ENCODE peak calls at places on chromosome 1, in eight cellular contexts. F is midbrain; O is activated naive CD8-positive, alpha-beta T cell treated with anti-CD3 and anti-CD28 coated beads for 36 hours; P is germinal center; X is endothelial cell of umbilical vein; T is activated naive CD4-positive, alpha-beta T cell treated with anti-CD3 and anti-CD28 coated beads, Interleukin-2, amount 10 ng/mL, durations not matched to agents 7 days and 5 days; Z is cardiac fibroblast; G is NCI-H774. R is an unnamed sample.

GRCh38 chr1:205142105-205142475 is 20.3 kb upstream of the RBBP5 start:
- DNase-seq in F (no peak), O (no peak), P (no peak), X (no peak), T (no peak), Z (no peak), G (no peak), R (no peak)

GRCh38 chr1:200426196-200426595 is 16.4 kb upstream of the ZNF281 start:
- DNase-seq in F (no peak), O (no peak), P (no peak), X (no peak), T (no peak), Z (no peak), G (no peak), R (no peak)

GRCh38 chr1:176531896-176532892 is 69.2 kb downstream of the PAPPA2 start:
- DNase-seq in F (no peak), O (no peak), P (no peak), X (no peak), T (no peak), Z (no peak), G (no peak), R (peak)

GRCh38 chr1:48710915-48711314 is 65.8 kb downstream of the BEND5 start:
- DNase-seq in F (no peak), O (no peak), P (no peak), X (no peak), T (no peak), Z (no peak), G (no peak), R (no peak)

GRCh38 chr1:1419812-1420653 is 1.0 kb downstream of the ANKRD65 start:
- DNase-seq in F (peak), O (no peak), P (peak), X (no peak), T (no peak), Z (no peak), G (no peak), R (no peak)

GRCh38 chr1:207565546-207566468 is 69.8 kb downstream of the CR1 start:
- DNase-seq in F (peak), O (no peak), P (no peak), X (no peak), T (peak), Z (peak), G (no peak), R (peak)

GRCh38 chr1:38721816-38722215 is 137.8 kb downstream of the RRAGC start:
- DNase-seq in F (no peak), O (no peak), P (no peak), X (no peak), T (no peak), Z (no peak), G (no peak), R (no peak)

GRCh38 chr1:41758490-41758889 is 160.2 kb downstream of the HIVEP3 start:
- DNase-seq in F (no peak), O (no peak), P (no peak), X (no peak), T (no peak), Z (peak), G (no peak), R (no peak)

GRCh38 chr1:59110287-59110686 is 186.6 kb upstream of the FGGY start:
- DNase-seq in F (no peak), O (no peak), P (no peak), X (no peak), T (no peak), Z (no peak), G (no peak), R (no peak)

GRCh38 chr1:95023399-95024050 is 49.2 kb downstream of the ALG14 start:
- DNase-seq in F (peak), O (no peak), P (no peak), X (peak), T (no peak), Z (peak), G (no peak), R (no peak)

R was measured in G401.